ENCODE peak calls at places on chromosomes 11 and 22, in ten cellular contexts. M, I, R, E, J, Y, Q, H, P and K are unnamed samples.

GRCh38 chr22:45450931-45451651 is 37.6 kb downstream of the RIBC2 start:
- DNase-seq in M (no peak), Y (peak; percentile 88), H (no peak), Q (no peak), I (no peak), E (no peak), R (no peak), J (peak; percentile 87), P (peak; percentile 34), K (no peak)

GRCh38 chr11:12066056-12066798 is 44.2 kb upstream of the MICAL2 start:
- DNase-seq in J (peak; percentile 76), R (no peak), M (no peak), Y (peak; percentile 96), P (no peak), I (no peak), H (no peak), Q (no peak), E (peak; percentile 94), K (no peak)

GRCh38 chr11:32851251-32851650 is 21.5 kb downstream of the PRRG4 start:
- DNase-seq in I (no peak), J (no peak), R (no peak), Q (no peak), H (no peak), P (no peak), E (no peak), Y (no peak), M (no peak), K (no peak)

GRCh38 chr11:100619484-100619883 is 67.6 kb upstream of the ARHGAP42 start:
- DNase-seq in R (no peak), Q (no peak), Y (peak; percentile 56), P (no peak), E (no peak), J (peak; percentile 16), M (no peak), H (no peak), I (no peak), K (no peak)

GRCh38 chr11:126072141-126072741 is 9.6 kb upstream of the CDON start:
- DNase-seq in Q (no peak), M (no peak), R (no peak), J (no peak), I (no peak), Y (peak; percentile 54), E (no peak), P (no peak), H (no peak), K (no peak)

GRCh38 chr11:79081441-79082124 is 359.2 kb downstream of the TENM4 start:
- DNase-seq in Y (peak; percentile 90), E (peak; percentile 74), R (no peak), H (no peak), Q (no peak), M (no peak), J (no peak), P (no peak), I (no peak), K (peak; percentile 88)

GRCh38 chr22:28955817-28956216 is 72.4 kb downstream of the ZNRF3 start:
- DNase-seq in Y (peak; percentile 33), J (no peak), R (peak; percentile 76), P (no peak), Q (peak; percentile 53), M (peak; percentile 62), I (peak; percentile 48), E (no peak), H (peak; percentile 33), K (no peak)

GRCh38 chr11:73734996-73735395 is 25.9 kb downstream of the RAB6A start:
- DNase-seq in H (no peak), E (peak; percentile 24), P (no peak), M (no peak), I (no peak), R (no peak), Y (peak; percentile 64), Q (no peak), J (peak; percentile 67), K (no peak)

GRCh38 chr11:118679483-118679882 is at the start of gene TREH:
- DNase-seq in Q (no peak), H (no peak), R (no peak), E (no peak), M (no peak), Y (no peak), J (no peak), P (no peak), I (no peak), K (no peak)

GRCh38 chr22:33593818-33594217 is 326.5 kb downstream of the LARGE1 start:
- DNase-seq in Q (no peak), I (no peak), E (no peak), J (no peak), Y (no peak), P (no peak), H (no peak), M (no peak), R (no peak), K (no peak)

GRCh38 chr11:2858995-2859705 is 26.4 kb downstream of the CDKN1C start:
- DNase-seq in P (no peak), H (no peak), Q (no peak), J (no peak), Y (no peak), M (no peak), I (no peak), E (no peak), R (no peak), K (no peak)

GRCh38 chr11:79439430-79439892 is 1.4 kb downstream of the TENM4 start:
- DNase-seq in J (peak; percentile 43), R (no peak), Y (peak; percentile 60), Q (no peak), E (no peak), M (no peak), I (no peak), H (no peak), P (no peak), K (no peak)

GRCh38 chr11:59551651-59552521 is 40.5 kb downstream of the OR4D9 start:
- DNase-seq in Q (no peak), I (no peak), R (no peak), P (no peak), H (no peak), J (peak; percentile 45), M (no peak), E (peak; percentile 84), Y (peak; percentile 80), K (no peak)

GRCh38 chr11:14973621-14974020 is 1.5 kb upstream of the CALCA start:
- DNase-seq in Q (peak; percentile 11), P (no peak), J (peak; percentile 41), E (no peak), I (peak; percentile 11), M (peak; percentile 26), R (no peak), H (no peak), Y (peak; percentile 15), K (no peak)

GRCh38 chr22:24108073-24108472 is 73.2 kb upstream of the SUSD2 start:
- DNase-seq in H (no peak), Y (no peak), I (no peak), J (no peak), M (no peak), P (no peak), R (no peak), Q (no peak), E (no peak), K (no peak)